ENCODE peak calls at places on chromosomes 12 and 14, in four cellular contexts. One of them, this sample, is unnamed. For H3K4me1 and H3K27me3, the result is how much of the 10 kb centered on the place peaks cover.

GRCh38 chr12:8590842-8591545 is 21.7 kb downstream of the AICDA start:
- DNase-seq in MM.1S: no peak
- DNase-seq in IMR-90: no peak
- DNase-seq in GM23248: no peak
- DNase-seq in this sample: no peak

GRCh38 chr12:95215925-95216324 is 1.3 kb downstream of the FGD6 start:
- DNase-seq in IMR-90: peak
- DNase-seq in GM23248: peak
- DNase-seq in MM.1S: no peak
- DNase-seq in this sample: peak

GRCh38 chr12:52074656-52075408 is 4.7 kb upstream of the SMIM41 start:
- DNase-seq in GM23248: no peak
- DNase-seq in MM.1S: no peak
- DNase-seq in IMR-90: no peak
- DNase-seq in this sample: no peak

GRCh38 chr12:64097346-64098105 is 124.6 kb downstream of the KICS2 start:
- DNase-seq in MM.1S: no peak
- DNase-seq in IMR-90: peak
- DNase-seq in GM23248: peak
- DNase-seq in this sample: peak

GRCh38 chr12:72472350-72472749 is 200.2 kb downstream of the TRHDE start:
- DNase-seq in IMR-90: no peak
- DNase-seq in MM.1S: peak
- DNase-seq in GM23248: no peak
- DNase-seq in this sample: no peak

GRCh38 chr12:124053855-124054254 is 80.8 kb downstream of the ZNF664 start:
- DNase-seq in GM23248: peak
- DNase-seq in MM.1S: no peak
- DNase-seq in IMR-90: peak
- DNase-seq in this sample: peak

GRCh38 chr14:72966038-72966437 is 39.8 kb downstream of the DCAF4 start:
- DNase-seq in GM23248: no peak
- DNase-seq in MM.1S: no peak
- DNase-seq in IMR-90: no peak
- DNase-seq in this sample: no peak

GRCh38 chr14:103246089-103246488 is 87.9 kb upstream of the EIF5 start:
- DNase-seq in IMR-90: no peak
- DNase-seq in MM.1S: no peak
- DNase-seq in GM23248: no peak
- DNase-seq in this sample: no peak

GRCh38 chr12:75859868-75860267 is 171.7 kb downstream of the PHLDA1 start:
- DNase-seq in MM.1S: no peak
- DNase-seq in GM23248: peak
- DNase-seq in IMR-90: peak
- DNase-seq in this sample: no peak

GRCh38 chr12:129440278-129440677 is 463.5 kb downstream of the TMEM132D start:
- DNase-seq in MM.1S: no peak
- DNase-seq in IMR-90: no peak
- DNase-seq in GM23248: no peak
- DNase-seq in this sample: no peak

GRCh38 chr14:95252219-95252618 is 67.5 kb downstream of the CLMN start:
- DNase-seq in MM.1S: no peak
- DNase-seq in IMR-90: no peak
- DNase-seq in GM23248: no peak
- DNase-seq in this sample: no peak
- H3K4me1 ChIP-seq in MM.1S: under half
- H3K4me1 ChIP-seq in IMR-90: under half
- H3K4me1 ChIP-seq in GM23248: under half
- H3K4me1 ChIP-seq in this sample: under half

GRCh38 chr12:112308652-112309051 is 73.6 kb downstream of the HECTD4 start:
- DNase-seq in GM23248: no peak
- DNase-seq in MM.1S: no peak
- DNase-seq in IMR-90: peak
- DNase-seq in this sample: no peak
- H3K27me3 ChIP-seq in GM23248: under half
- H3K27me3 ChIP-seq in MM.1S: under half
- H3K27me3 ChIP-seq in IMR-90: under half
- H3K27me3 ChIP-seq in this sample: under half

DNA sequence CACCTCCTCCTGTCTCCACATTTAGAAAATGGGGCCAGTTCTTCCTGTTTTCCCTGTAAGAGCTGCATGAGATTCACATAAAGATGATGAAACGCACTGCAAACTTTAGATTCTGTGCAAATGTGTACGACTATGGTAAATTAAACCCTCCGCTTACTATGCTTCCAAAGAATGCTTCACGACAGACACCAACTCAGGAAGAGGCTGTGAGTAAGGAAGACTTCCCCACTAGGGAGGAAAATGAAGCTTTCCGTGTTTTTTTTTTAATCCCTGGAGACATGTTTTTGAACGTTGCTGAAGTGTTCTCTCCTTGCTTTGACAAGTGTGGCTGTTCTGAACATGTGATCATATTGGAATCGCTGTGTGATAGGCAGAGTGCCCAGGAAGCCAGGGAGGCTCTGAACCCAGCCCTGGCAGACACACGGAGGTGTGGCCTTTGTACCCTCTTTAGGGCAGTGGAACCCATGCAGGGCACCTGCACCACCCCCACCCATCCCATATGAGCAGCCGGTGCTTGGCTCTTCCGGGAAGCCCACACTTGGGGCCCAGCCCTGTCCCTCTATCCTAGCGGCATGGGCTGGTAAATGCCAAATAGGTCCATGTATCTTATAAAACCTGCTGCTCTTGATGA is 7.5 kb upstream of the SYNE3 start:
- DNase-seq in IMR-90: peak
- DNase-seq in MM.1S: no peak
- DNase-seq in GM23248: peak
- DNase-seq in this sample: no peak
- H3K27ac ChIP-seq in IMR-90: peak
- H3K27ac ChIP-seq in MM.1S: no peak
- H3K27ac ChIP-seq in GM23248: peak
- H3K27ac ChIP-seq in this sample: no peak

GRCh38 chr14:65847065-65847847 is 434.7 kb downstream of the FUT8 start:
- DNase-seq in GM23248: no peak
- DNase-seq in MM.1S: peak
- DNase-seq in IMR-90: no peak
- DNase-seq in this sample: no peak
- H3K4me1 ChIP-seq in GM23248: under half
- H3K4me1 ChIP-seq in MM.1S: under half
- H3K4me1 ChIP-seq in IMR-90: under half
- H3K4me1 ChIP-seq in this sample: under half

GRCh38 chr12:54172102-54172630 is 16.6 kb downstream of the SMUG1 start:
- DNase-seq in IMR-90: no peak
- DNase-seq in GM23248: no peak
- DNase-seq in MM.1S: no peak
- DNase-seq in this sample: no peak

GRCh38 chr12:54167500-54167896 is 21.3 kb downstream of the SMUG1 start:
- DNase-seq in MM.1S: no peak
- DNase-seq in GM23248: no peak
- DNase-seq in IMR-90: no peak
- DNase-seq in this sample: no peak

GRCh38 chr12:54173066-54173726 is 15.6 kb downstream of the SMUG1 start:
- DNase-seq in MM.1S: peak
- DNase-seq in GM23248: peak
- DNase-seq in IMR-90: no peak
- DNase-seq in this sample: peak

GRCh38 chr12:54166543-54167499 is 22.0 kb downstream of the SMUG1 start:
- DNase-seq in MM.1S: no peak
- DNase-seq in GM23248: no peak
- DNase-seq in IMR-90: no peak
- DNase-seq in this sample: no peak

GRCh38 chr12:54169036-54169435 is 19.7 kb downstream of the SMUG1 start:
- DNase-seq in IMR-90: no peak
- DNase-seq in MM.1S: no peak
- DNase-seq in GM23248: no peak
- DNase-seq in this sample: no peak
- H3K27me3 ChIP-seq in IMR-90: half or more
- H3K27me3 ChIP-seq in MM.1S: under half
- H3K27me3 ChIP-seq in GM23248: under half
- H3K27me3 ChIP-seq in this sample: half or more

GRCh38 chr14:50100824-50101223 is 15.5 kb downstream of the VCPKMT start:
- DNase-seq in IMR-90: no peak
- DNase-seq in GM23248: no peak
- DNase-seq in MM.1S: no peak
- DNase-seq in this sample: no peak

GRCh38 chr14:50099335-50099734 is 17.0 kb downstream of the VCPKMT start:
- DNase-seq in IMR-90: no peak
- DNase-seq in MM.1S: no peak
- DNase-seq in GM23248: peak
- DNase-seq in this sample: no peak

GRCh38 chr14:50103558-50103957 is 12.8 kb downstream of the VCPKMT start:
- DNase-seq in GM23248: no peak
- DNase-seq in MM.1S: no peak
- DNase-seq in IMR-90: peak
- DNase-seq in this sample: no peak

GRCh38 chr14:50106178-50106577 is 10.2 kb downstream of the VCPKMT start:
- DNase-seq in MM.1S: no peak
- DNase-seq in GM23248: peak
- DNase-seq in IMR-90: no peak
- DNase-seq in this sample: no peak

DNA sequence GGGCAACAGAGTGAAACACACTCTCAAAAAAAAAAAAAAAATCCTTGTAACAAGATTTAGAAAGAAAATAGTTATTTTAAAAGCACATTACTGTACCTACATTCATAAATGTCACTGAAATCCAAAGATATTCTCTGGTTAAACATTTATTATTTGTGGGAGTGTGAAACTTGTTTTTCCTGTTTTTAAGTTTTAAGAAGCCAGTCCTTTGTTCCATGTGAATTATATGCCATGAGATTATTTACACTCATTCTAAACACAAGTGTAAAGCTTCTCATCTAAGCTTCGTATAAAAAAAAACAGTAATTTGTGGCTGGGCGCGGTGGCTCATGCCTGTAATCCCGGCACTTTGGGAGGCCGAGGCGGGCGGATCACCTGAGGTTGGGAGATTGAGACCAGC is 15.0 kb downstream of the VCPKMT start:
- DNase-seq in GM23248: no peak
- DNase-seq in MM.1S: no peak
- DNase-seq in IMR-90: no peak
- DNase-seq in this sample: no peak
- H3K27ac ChIP-seq in GM23248: no peak
- H3K27ac ChIP-seq in MM.1S: no peak
- H3K27ac ChIP-seq in IMR-90: no peak
- H3K27ac ChIP-seq in this sample: no peak

GRCh38 chr12:26744697-26745440 is 88.1 kb downstream of the ITPR2 start:
- DNase-seq in IMR-90: no peak
- DNase-seq in MM.1S: no peak
- DNase-seq in GM23248: no peak
- DNase-seq in this sample: no peak
- H3K4me1 ChIP-seq in IMR-90: under half
- H3K4me1 ChIP-seq in MM.1S: under half
- H3K4me1 ChIP-seq in GM23248: under half
- H3K4me1 ChIP-seq in this sample: under half

This sample was measured in cardiac muscle cell.